ENCODE peak calls at places on chromosomes 4 and X, in four cellular contexts. C, N, F and O are unnamed samples. For H3K4me1 and H3K9me3, the result is how much of the 10 kb centered on the place peaks cover.

GRCh38 chrX:115449742-115450141 is 111.2 kb upstream of the PLS3 start:
- DNase-seq in C (peak), N (peak), F (no peak), O (peak)

GRCh38 chr4:36273276-36273675 is 8.1 kb upstream of the DTHD1 start:
- DNase-seq in C (no peak), N (no peak), F (no peak), O (no peak)

GRCh38 chrX:108165349-108166111 is 74.0 kb downstream of the ATG4A start:
- DNase-seq in C (peak), N (no peak), F (no peak), O (no peak)

GRCh38 chr4:147787204-147787603 is 55.3 kb downstream of the ARHGAP10 start:
- DNase-seq in C (peak), N (peak), F (no peak), O (no peak)

GRCh38 chrX:153901753-153902140 is 2.7 kb upstream of the AVPR2 start:
- DNase-seq in C (no peak), N (no peak), F (no peak), O (no peak)

GRCh38 chrX:15430584-15430983 is 46.4 kb upstream of the VEGFD start:
- DNase-seq in C (no peak), N (no peak), F (no peak), O (no peak)

GRCh38 chr4:141912831-141913230 is 276.4 kb downstream of the IL15 start:
- DNase-seq in C (peak), N (peak), F (no peak), O (no peak)

GRCh38 chr4:3868146-3868840 is 102.1 kb downstream of the ADRA2C start:
- DNase-seq in C (no peak), N (no peak), F (no peak), O (no peak)

GRCh38 chrX:19579485-19579884 is 64.2 kb upstream of the MAP3K15 start:
- DNase-seq in C (peak), N (no peak), F (no peak), O (no peak)

GRCh38 chrX:141142946-141143345 is 34.0 kb downstream of the LDOC1 start:
- DNase-seq in C (no peak), N (no peak), F (no peak), O (no peak)

GRCh38 chrX:23742174-23742692 is 843 bp downstream of the ACOT9 start:
- DNase-seq in C (peak), N (peak), F (no peak), O (peak)

GRCh38 chrX:20237864-20238263 is 28.8 kb downstream of the RPS6KA3 start:
- DNase-seq in C (no peak), N (no peak), F (no peak), O (no peak)

GRCh38 chr4:74794341-74794801 is at the start of gene BTC:
- DNase-seq in C (peak), N (peak), F (no peak), O (no peak)

GRCh38 chr4:101696276-101697010 is 94.1 kb upstream of the BANK1 start:
- DNase-seq in C (no peak), N (no peak), F (no peak), O (no peak)

GRCh38 chrX:129954804-129955203 is 27.6 kb upstream of the BCORL1 start:
- DNase-seq in C (no peak), N (no peak), F (no peak), O (no peak)

GRCh38 chr4:81650871-81651270 is 179.2 kb upstream of the RASGEF1B start:
- DNase-seq in C (peak), N (no peak), F (no peak), O (no peak)

GRCh38 chrX:53357799-53358530 is 64.5 kb downstream of the SMC1A start:
- DNase-seq in C (peak), N (no peak), F (no peak), O (no peak)

GRCh38 chr4:32858971-32859370 is 2138.8 kb downstream of the PCDH7 start:
- DNase-seq in C (peak), N (no peak), F (no peak), O (no peak)

GRCh38 chrX:151870603-151871002 is 42.1 kb upstream of the MAGEA4 start:
- DNase-seq in C (peak), N (no peak), F (no peak), O (no peak)

GRCh38 chr4:154124539-154125255 is 335.8 kb upstream of the SFRP2 start:
- DNase-seq in C (peak), N (no peak), F (no peak), O (no peak)

GRCh38 chr4:92304073-92304472 is 307 bp downstream of the GRID2 start:
- DNase-seq in C (no peak), N (no peak), F (no peak), O (no peak)

GRCh38 chrX:123450217-123450616 is 266.1 kb downstream of the GRIA3 start:
- DNase-seq in C (peak), N (no peak), F (no peak), O (no peak)

GRCh38 chrX:136147320-136147901 is at the start of gene FHL1:
- DNase-seq in C (peak), N (peak), F (no peak), O (peak)

GRCh38 chr4:153564630-153565525 is 98.7 kb downstream of the TMEM131L start:
- DNase-seq in C (no peak), N (no peak), F (no peak), O (peak)

GRCh38 chr4:98626350-98626749 is 32.1 kb downstream of the TSPAN5 start:
- DNase-seq in C (peak), N (no peak), F (no peak), O (no peak)

GRCh38 chr4:126821152-126821551 is 811.6 kb upstream of the INTU start:
- DNase-seq in C (no peak), N (no peak), F (no peak), O (no peak)

GRCh38 chr4:149927514-149927913 is 111.9 kb upstream of the IQCM start:
- DNase-seq in C (no peak), N (no peak), F (no peak), O (no peak)

GRCh38 chr4:149928507-149928906 is 112.9 kb upstream of the IQCM start:
- DNase-seq in C (no peak), N (no peak), F (no peak), O (no peak)

GRCh38 chr4:149923736-149924135 is 108.1 kb upstream of the IQCM start:
- DNase-seq in C (no peak), N (no peak), F (no peak), O (no peak)
- TF ChIP-seq CTCF in C (no peak), N (no peak), F (no peak), O (no peak)

GRCh38 chr4:54058171-54058570 is 6.2 kb downstream of the CHIC2 start:
- DNase-seq in C (no peak), N (no peak), F (no peak), O (no peak)
- H3K4me1 ChIP-seq in C (under half), N (half or more), F (half or more), O (half or more)

DNA sequence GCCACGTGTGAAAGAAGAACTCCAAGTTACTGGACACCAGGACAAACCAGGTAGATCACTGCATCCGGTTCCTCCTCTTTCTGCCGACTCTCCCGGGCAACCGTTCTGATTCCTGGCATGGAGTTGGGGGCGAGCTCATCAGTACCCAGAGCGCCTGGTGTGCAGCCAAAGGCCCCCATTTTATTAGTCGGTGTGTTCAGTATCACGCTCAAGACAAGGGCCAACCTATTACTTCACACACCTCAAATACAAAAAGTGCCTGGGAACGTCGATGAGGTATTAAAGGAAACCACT is 2.8 kb upstream of the CTBP1 start:
- DNase-seq in C (no peak), N (no peak), F (no peak), O (no peak)
- H3K9me3 ChIP-seq in C (under half), N (under half), F (under half), O (under half)

DNA sequence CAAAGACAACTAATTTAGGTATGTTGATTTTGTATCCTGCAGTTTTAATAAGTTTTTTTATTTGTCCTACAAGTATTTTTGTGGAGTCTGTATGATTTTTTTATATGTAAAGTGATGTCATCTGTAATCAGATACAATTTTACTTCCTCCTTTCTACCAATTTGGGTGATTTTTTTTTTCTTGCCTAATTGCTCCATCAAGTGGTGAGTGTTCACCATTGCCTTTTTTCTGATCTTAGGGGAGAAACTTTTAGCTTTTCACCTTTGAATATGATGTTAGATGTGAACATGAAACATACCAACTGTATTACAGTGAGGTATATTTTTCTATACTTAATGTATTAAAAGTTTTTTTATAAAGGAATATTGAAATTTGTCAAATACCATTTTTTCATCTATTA is 362.3 kb downstream of the PABPC4L start:
- DNase-seq in C (peak), N (no peak), F (no peak), O (no peak)
- TF ChIP-seq CTCF in C (no peak), N (no peak), F (no peak), O (no peak)

DNA sequence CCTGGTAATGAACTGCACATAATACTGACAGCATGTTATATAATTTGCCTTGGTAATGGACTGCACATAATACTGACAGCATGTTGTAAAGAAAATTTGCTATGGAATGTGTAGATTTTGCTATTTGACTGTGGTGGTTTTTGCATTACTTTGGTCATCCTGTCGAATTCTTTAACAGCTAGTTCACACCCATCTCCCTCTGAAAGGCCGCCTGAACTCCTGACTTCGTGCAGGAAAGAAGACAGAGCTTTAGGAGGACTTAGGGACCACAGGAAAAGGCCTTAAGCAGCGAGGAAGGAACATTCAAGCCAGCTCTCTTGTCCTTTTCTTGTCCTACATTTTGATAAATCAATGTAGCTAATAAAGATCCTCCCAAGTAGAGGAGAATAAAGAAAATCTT is 45.1 kb upstream of the DCLK2 start:
- DNase-seq in C (no peak), N (no peak), F (no peak), O (no peak)
- H3K4me1 ChIP-seq in C (under half), N (under half), F (under half), O (under half)

GRCh38 chr4:14091966-14092365 is 464.4 kb upstream of the BOD1L1 start:
- DNase-seq in C (no peak), N (no peak), F (no peak), O (no peak)
- H3K9me3 ChIP-seq in C (under half), N (under half), F (under half), O (under half)

DNA sequence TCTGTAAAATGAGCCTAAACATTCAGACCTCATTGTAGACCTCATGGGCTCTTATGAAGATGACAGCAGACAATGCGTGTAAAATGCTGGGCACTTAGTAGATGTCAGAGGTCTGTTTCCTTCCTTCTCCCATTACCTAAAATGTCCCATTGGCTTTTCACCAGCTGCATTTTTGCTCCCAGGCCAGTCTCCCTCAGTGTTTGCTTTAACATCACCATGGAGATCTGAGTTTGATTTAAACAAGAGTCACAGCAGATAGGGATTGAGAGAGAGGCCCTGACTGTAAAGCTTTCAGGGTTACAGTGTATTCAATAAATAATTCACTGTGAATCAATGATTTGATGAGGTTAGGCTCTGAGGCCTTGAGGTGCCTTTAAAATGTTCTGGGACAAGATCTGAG is 24.3 kb downstream of the PSAPL1 start:
- DNase-seq in C (no peak), N (no peak), F (no peak), O (no peak)
- TF ChIP-seq CTCF in C (no peak), N (no peak), F (no peak), O (no peak)

GRCh38 chr4:123345924-123346300 is 50.7 kb upstream of the SPRY1 start:
- DNase-seq in C (no peak), N (no peak), F (no peak), O (no peak)

GRCh38 chr4:123346330-123346940 is 50.2 kb upstream of the SPRY1 start:
- DNase-seq in C (no peak), N (no peak), F (no peak), O (no peak)

GRCh38 chr4:123349401-123350190 is 47.0 kb upstream of the SPRY1 start:
- DNase-seq in C (peak), N (no peak), F (no peak), O (no peak)

GRCh38 chr4:123345132-123345923 is 51.3 kb upstream of the SPRY1 start:
- DNase-seq in C (no peak), N (no peak), F (no peak), O (no peak)

GRCh38 chr4:123346944-123347343 is 49.7 kb upstream of the SPRY1 start:
- DNase-seq in C (no peak), N (no peak), F (no peak), O (no peak)
- H3K4me1 ChIP-seq in C (under half), N (under half), F (under half), O (under half)

DNA sequence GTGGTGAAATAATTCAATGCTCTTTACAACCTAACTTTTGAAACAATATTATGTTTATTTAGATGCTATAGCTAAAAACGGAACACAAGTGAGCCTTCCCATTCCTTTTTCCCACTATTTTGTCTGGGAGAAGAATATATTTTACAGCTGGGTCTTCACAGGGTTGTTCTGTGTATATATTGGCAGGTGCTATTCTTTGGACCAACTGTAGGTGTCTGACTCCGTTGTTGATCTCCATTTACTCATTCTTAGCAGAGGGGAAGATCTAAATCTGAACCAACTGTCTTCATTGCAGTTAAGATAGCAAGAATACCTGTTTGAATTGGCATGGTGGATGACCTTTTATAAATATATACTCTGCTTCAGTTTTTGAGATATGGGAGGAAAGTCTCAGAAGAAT is 257.4 kb downstream of the CFAP299 start:
- DNase-seq in C (no peak), N (no peak), F (no peak), O (no peak)
- H3K9me3 ChIP-seq in C (under half), N (under half), F (under half), O (under half)

GRCh38 chrX:144717682-144718081 is 529.6 kb upstream of the SPANXN1 start:
- DNase-seq in C (no peak), N (no peak), F (no peak), O (no peak)

DNA sequence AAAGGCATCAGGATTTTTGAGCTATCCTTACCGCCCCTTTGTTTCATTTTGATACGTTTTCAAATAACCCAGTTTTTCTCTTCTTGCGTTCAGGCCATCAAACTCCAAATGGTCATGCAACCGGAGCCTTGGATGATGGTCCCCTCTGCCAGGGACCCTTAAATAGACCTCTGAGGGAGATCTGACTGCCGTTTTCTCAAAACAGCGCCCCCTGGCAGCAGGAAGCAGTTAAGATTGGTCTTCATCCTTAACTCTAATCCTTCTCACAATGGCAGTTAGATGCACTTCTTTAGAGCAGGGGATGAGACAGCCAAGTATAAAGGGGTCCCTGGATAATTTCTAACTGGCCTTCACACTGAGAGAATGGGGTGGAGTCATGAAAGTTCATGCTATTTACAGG is 525.0 kb upstream of the SPANXN1 start:
- DNase-seq in C (no peak), N (no peak), F (no peak), O (no peak)
- TF ChIP-seq CTCF in C (no peak), N (no peak), F (no peak), O (no peak)